ENCODE peak calls at places on chromosomes 12 and 14, in five cellular contexts. F is GM23338, W is HCT116, J is AG10803, C is Panc1. I is an unnamed sample.

GRCh38 chr14:99821519-99822165 is 28.4 kb downstream of the EML1 start:
- DNase-seq in C (no peak), F (no peak), W (no peak), J (peak; percentile 91), I (no peak)

GRCh38 chr12:69096669-69097364 is 142.6 kb upstream of the CPSF6 start:
- DNase-seq in W (no peak), C (no peak), F (no peak), J (peak; percentile 13), I (no peak)

GRCh38 chr12:131916306-131917138 is 12.6 kb upstream of the PUS1 start:
- DNase-seq in J (no peak), F (no peak), W (no peak), C (no peak), I (no peak)

GRCh38 chr14:29465095-29465494 is 462.6 kb downstream of the PRKD1 start:
- DNase-seq in W (no peak), J (no peak), F (no peak), C (no peak), I (no peak)

GRCh38 chr12:41288188-41288811 is 100.2 kb downstream of the PDZRN4 start:
- DNase-seq in F (no peak), C (no peak), W (no peak), J (no peak), I (no peak)

GRCh38 chr14:92105845-92106094 is 612 bp downstream of the ATXN3 start:
- DNase-seq in J (peak; percentile 58), C (no peak), W (no peak), F (no peak), I (no peak)

GRCh38 chr14:58663494-58664111 is 25.8 kb downstream of the DACT1 start:
- DNase-seq in W (no peak), F (peak; percentile 38), J (peak; percentile 91), C (no peak), I (no peak)

GRCh38 chr12:84874125-84874824 is 38.3 kb downstream of the SLC6A15 start:
- DNase-seq in F (peak; percentile 82), W (peak; percentile 55), C (peak; percentile 10), J (peak; percentile 60), I (peak; percentile 22)

GRCh38 chr12:57479043-57479375 is 657 bp downstream of the ARHGAP9 start:
- DNase-seq in C (no peak), J (no peak), F (no peak), W (no peak), I (no peak)

GRCh38 chr12:132450391-132451171 is 39.4 kb upstream of the FBRSL1 start:
- DNase-seq in F (no peak), C (no peak), W (no peak), J (no peak), I (no peak)

GRCh38 chr12:45273717-45274271 is 57.9 kb downstream of the ANO6 start:
- DNase-seq in F (no peak), C (peak; percentile 82), J (peak; percentile 94), W (peak; percentile 90), I (no peak)

GRCh38 chr12:123282111-123282510 is 10.5 kb upstream of the CDK2AP1 start:
- DNase-seq in F (peak; percentile 46), C (no peak), W (no peak), J (no peak), I (no peak)

GRCh38 chr12:11801643-11802042 is 152.2 kb downstream of the ETV6 start:
- DNase-seq in J (no peak), W (no peak), C (no peak), F (no peak), I (no peak)

GRCh38 chr12:13573698-13574321 is 377.3 kb downstream of the EMP1 start:
- DNase-seq in J (peak; percentile 88), W (peak; percentile 87), F (no peak), C (no peak), I (no peak)

GRCh38 chr14:99030436-99030835 is 241.6 kb downstream of the BCL11B start:
- DNase-seq in J (no peak), W (no peak), F (no peak), C (no peak), I (no peak)

GRCh38 chr14:69959136-69959535 is 79.9 kb downstream of the SMOC1 start:
- DNase-seq in F (no peak), J (no peak), W (no peak), C (no peak), I (no peak)

GRCh38 chr12:116266631-116267349 is 10.7 kb downstream of the MED13L start:
- DNase-seq in J (no peak), F (no peak), C (no peak), W (no peak), I (no peak)

GRCh38 chr14:32038876-32039275 is 38.2 kb upstream of the ARHGAP5 start:
- DNase-seq in W (no peak), F (no peak), C (no peak), J (no peak), I (no peak)

GRCh38 chr12:78863482-78864427 is 819 bp upstream of the SYT1 start:
- DNase-seq in J (peak; percentile 6), C (no peak), F (peak; percentile 93), W (no peak), I (no peak)

GRCh38 chr12:40980346-40981005 is 207.6 kb upstream of the PDZRN4 start:
- DNase-seq in C (no peak), J (no peak), W (peak; percentile 12), F (no peak), I (no peak)

GRCh38 chr12:240566-240965 is 22.1 kb downstream of the SLC6A13 start:
- DNase-seq in C (no peak), W (no peak), F (no peak), J (no peak), I (no peak)

GRCh38 chr14:72850360-72850759 is 43.5 kb downstream of the DPF3 start:
- DNase-seq in C (no peak), J (peak; percentile 24), W (no peak), F (no peak), I (no peak)

GRCh38 chr14:23025181-23025788 is 9.4 kb downstream of the PSMB5 start:
- DNase-seq in W (no peak), F (no peak), J (no peak), C (no peak), I (no peak)

GRCh38 chr12:9948606-9949286 is 16.6 kb upstream of the CLEC2A start:
- DNase-seq in F (no peak), C (no peak), W (no peak), J (no peak), I (no peak)

GRCh38 chr12:42631507-42631906 is 42.0 kb upstream of the PRICKLE1 start:
- DNase-seq in J (no peak), W (no peak), C (no peak), F (no peak), I (no peak)

GRCh38 chr12:104226672-104227071 is 11.1 kb downstream of the TXNRD1 start:
- DNase-seq in F (no peak), C (no peak), J (peak; percentile 22), W (no peak), I (no peak)

GRCh38 chr14:74491952-74492351 is 1.2 kb downstream of the NPC2 start:
- DNase-seq in C (no peak), J (peak; percentile 66), F (peak; percentile 57), W (no peak), I (peak; percentile 27)

GRCh38 chr12:55365086-55365485 is 2.3 kb downstream of the OR6C75 start:
- DNase-seq in C (no peak), J (no peak), W (no peak), F (no peak), I (no peak)

GRCh38 chr14:69373104-69373503 is 25.0 kb downstream of the ERH start:
- DNase-seq in C (no peak), F (no peak), W (no peak), J (no peak), I (no peak)

GRCh38 chr12:113667667-113668356 is 196.1 kb upstream of the LHX5 start:
- DNase-seq in F (no peak), W (no peak), C (no peak), J (no peak), I (no peak)

GRCh38 chr14:65639216-65639615 is 226.7 kb downstream of the FUT8 start:
- DNase-seq in F (no peak), W (no peak), C (no peak), J (peak; percentile 14), I (no peak)

GRCh38 chr12:13101854-13102375 is 1.6 kb downstream of the GSG1 start:
- DNase-seq in J (no peak), C (no peak), F (no peak), W (no peak), I (peak; percentile 86)

GRCh38 chr14:61977217-61977616 is 215.0 kb downstream of the SNAPC1 start:
- DNase-seq in C (no peak), W (no peak), F (no peak), J (no peak), I (no peak)

GRCh38 chr12:118330421-118331018 is 42.2 kb downstream of the TAOK3 start:
- DNase-seq in J (peak; percentile 53), F (no peak), W (no peak), C (no peak), I (peak; percentile 28)

GRCh38 chr12:26319511-26319910 is 124.1 kb downstream of the SSPN start:
- DNase-seq in W (no peak), F (no peak), C (no peak), J (peak; percentile 74), I (peak; percentile 4)

GRCh38 chr12:54005531-54005852 is 3.3 kb upstream of the HOXC8 start:
- DNase-seq in C (no peak), W (no peak), F (no peak), J (no peak), I (no peak)

GRCh38 chr12:54007538-54008259 is 1.1 kb upstream of the HOXC8 start:
- DNase-seq in C (no peak), F (no peak), W (no peak), J (no peak), I (no peak)

GRCh38 chr12:54005853-54006699 is 2.7 kb upstream of the HOXC8 start:
- DNase-seq in C (no peak), F (peak; percentile 95), J (peak; percentile 87), W (no peak), I (no peak)

GRCh38 chr12:54008260-54008552 is 579 bp upstream of the HOXC8 start:
- DNase-seq in W (no peak), J (no peak), C (no peak), F (no peak), I (no peak)

DNA sequence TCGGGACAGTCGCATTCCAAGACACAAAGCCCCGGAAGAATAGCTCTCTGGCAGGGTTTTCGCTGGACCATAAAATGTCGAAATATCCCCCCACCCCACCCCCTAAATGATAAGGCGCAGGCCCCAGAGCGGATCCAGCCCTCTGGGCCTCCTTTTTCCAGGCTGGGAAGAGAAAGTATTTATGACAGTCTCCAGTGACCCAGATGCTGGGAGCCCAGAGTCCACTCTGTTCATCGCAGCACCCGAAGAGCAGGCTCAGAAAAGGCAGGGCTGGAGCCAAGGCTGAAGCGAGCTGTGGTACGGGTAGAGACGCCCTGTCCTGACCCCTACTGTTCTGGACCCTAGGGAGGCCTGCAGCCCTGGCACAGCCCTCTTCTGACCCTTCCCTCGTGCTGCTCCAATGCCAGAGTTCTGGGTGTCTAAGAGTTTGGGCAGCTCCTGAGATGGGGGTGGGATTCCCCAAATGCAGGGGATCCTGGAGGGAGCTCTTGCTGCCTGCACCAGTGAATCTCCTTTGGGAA is 2.0 kb upstream of the HOXC8 start:
- DNase-seq in C (no peak), J (peak; percentile 57), F (no peak), W (no peak), I (no peak)
- H3K4me3 ChIP-seq in C (peak overlapping the region; percentile 66), J (peak overlapping the region; percentile 98), F (no peak overlapping the region), W (no peak overlapping the region), I (no peak overlapping the region)

GRCh38 chr12:51520576-51521325 is 70.3 kb upstream of the SCN8A start:
- DNase-seq in J (no peak), C (no peak), F (peak; percentile 79), W (no peak), I (no peak)
- TF ChIP-seq CTCF in J (no peak), C (no peak), F (peak; percentile 76), W (no peak), I (no peak)

GRCh38 chr14:47676301-47676617 is 854 bp upstream of the MDGA2 start:
- DNase-seq in C (no peak), W (no peak), J (no peak), F (no peak), I (no peak)
- H3K4me3 ChIP-seq in C (no peak overlapping the region), W (no peak overlapping the region), J (no peak overlapping the region), F (peak overlapping the region; percentile 89), I (no peak overlapping the region)

GRCh38 chr14:24213866-24214652 is 771 bp upstream of the CHMP4A start:
- DNase-seq in J (no peak), C (no peak), W (no peak), F (no peak), I (no peak)
- TF ChIP-seq CTCF in J (no peak), C (no peak), W (no peak), F (no peak), I (no peak)